ENCODE peak calls at places on chromosome 2, in ten cellular contexts. U is posterior vena cava; M is mesendoderm; Q is right cardiac atrium; S is stimulated activated CD4-positive, alpha-beta T cell treated with anti-CD3 and anti-CD28 coated beads, Interleukin-15, amount 100 ng/mL, for 24 hours; B is renal cortical epithelial cell; H is GDM1; J is activated CD4-positive, CD25-positive, alpha-beta regulatory T cell; C is Caki2; E is C1 segment of cervical spinal cord. R is an unnamed sample.

GRCh38 chr2:176680916-176681315 is 411.7 kb downstream of the MTX2 start:
- DNase-seq in U (no peak), M (no peak), Q (no peak), S (no peak), B (peak; percentile 13), H (no peak), J (no peak), C (no peak), E (no peak), R (no peak)

GRCh38 chr2:27085670-27086089 is 892 bp upstream of the KHK start:
- DNase-seq in U (peak; percentile 94), M (peak; percentile 64), Q (peak; percentile 93), S (peak; percentile 58), B (peak; percentile 33), H (no peak), J (no peak), C (peak; percentile 77), E (peak; percentile 81), R (no peak)

GRCh38 chr2:37625781-37626548 is 45.5 kb downstream of the CDC42EP3 start:
- DNase-seq in U (no peak), M (no peak), Q (no peak), S (peak; percentile 65), B (no peak), H (peak; percentile 53), J (no peak), C (no peak), E (no peak), R (no peak)

GRCh38 chr2:113103958-113104627 is 23.3 kb upstream of the IL1RN start:
- DNase-seq in U (no peak), M (no peak), Q (no peak), S (peak; percentile 52), B (no peak), H (no peak), J (no peak), C (no peak), E (no peak), R (no peak)

GRCh38 chr2:227163445-227163997 is 484 bp downstream of the COL4A4 start:
- DNase-seq in U (no peak), M (peak; percentile 21), Q (peak; percentile 68), S (no peak), B (peak; percentile 35), H (no peak), J (no peak), C (no peak), E (no peak), R (no peak)

GRCh38 chr2:241575624-241576292 is 17.2 kb downstream of the BOK start:
- DNase-seq in U (peak; percentile 16), M (no peak), Q (no peak), S (no peak), B (no peak), H (no peak), J (no peak), C (no peak), E (no peak), R (no peak)

GRCh38 chr2:18200771-18201170 is 322.3 kb downstream of the KCNS3 start:
- DNase-seq in U (no peak), M (no peak), Q (no peak), S (no peak), B (no peak), H (no peak), J (no peak), C (no peak), E (no peak), R (no peak)

GRCh38 chr2:239767016-239767905 is 257.9 kb downstream of the NDUFA10 start:
- DNase-seq in U (peak; percentile 70), M (no peak), Q (no peak), S (no peak), B (no peak), H (no peak), J (no peak), C (no peak), E (no peak), R (no peak)

GRCh38 chr2:82781516-82781915 is 1677.6 kb downstream of the SUCLG1 start:
- DNase-seq in U (no peak), M (no peak), Q (no peak), S (no peak), B (peak; percentile 12), H (no peak), J (no peak), C (no peak), E (no peak), R (no peak)

GRCh38 chr2:80299672-80300071 is 4.9 kb downstream of the LRRTM1 start:
- DNase-seq in U (no peak), M (no peak), Q (no peak), S (no peak), B (no peak), H (no peak), J (no peak), C (no peak), E (no peak), R (no peak)

GRCh38 chr2:15798716-15799431 is 141.5 kb upstream of the MYCN start:
- DNase-seq in U (no peak), M (no peak), Q (no peak), S (no peak), B (no peak), H (no peak), J (no peak), C (no peak), E (no peak), R (no peak)

GRCh38 chr2:24228470-24228869 is 53.6 kb downstream of the FAM228A start:
- DNase-seq in U (no peak), M (peak; percentile 45), Q (no peak), S (no peak), B (peak; percentile 38), H (no peak), J (no peak), C (peak; percentile 12), E (no peak), R (peak; percentile 42)

GRCh38 chr2:16508061-16508851 is 157.4 kb downstream of the CYRIA start:
- DNase-seq in U (no peak), M (peak; percentile 68), Q (peak; percentile 72), S (peak; percentile 27), B (no peak), H (no peak), J (no peak), C (peak; percentile 39), E (peak; percentile 18), R (no peak)

GRCh38 chr2:170092475-170092874 is 85.5 kb upstream of the MYO3B start:
- DNase-seq in U (no peak), M (no peak), Q (no peak), S (no peak), B (no peak), H (no peak), J (no peak), C (no peak), E (no peak), R (no peak)

GRCh38 chr2:72945450-72946019 is 28.2 kb downstream of the EMX1 start:
- DNase-seq in U (no peak), M (no peak), Q (no peak), S (no peak), B (no peak), H (no peak), J (no peak), C (no peak), E (no peak), R (no peak)

GRCh38 chr2:233449071-233449901 is 95.0 kb downstream of the DGKD start:
- DNase-seq in U (peak; percentile 82), M (peak; percentile 78), Q (peak; percentile 78), S (no peak), B (peak; percentile 12), H (no peak), J (no peak), C (no peak), E (peak; percentile 35), R (peak; percentile 11)

GRCh38 chr2:223549215-223549614 is 52.9 kb downstream of the SCG2 start:
- DNase-seq in U (no peak), M (peak; percentile 24), Q (no peak), S (no peak), B (peak; percentile 85), H (no peak), J (no peak), C (peak; percentile 45), E (no peak), R (no peak)

GRCh38 chr2:189161894-189162293 is 17.7 kb downstream of the COL5A2 start:
- DNase-seq in U (no peak), M (no peak), Q (no peak), S (no peak), B (no peak), H (no peak), J (no peak), C (no peak), E (no peak), R (no peak)

GRCh38 chr2:86500325-86500724 is 59.2 kb downstream of the KDM3A start:
- DNase-seq in U (no peak), M (peak; percentile 14), Q (no peak), S (peak; percentile 4), B (no peak), H (no peak), J (no peak), C (no peak), E (no peak), R (no peak)

GRCh38 chr2:142997254-142997653 is 119.8 kb downstream of the KYNU start:
- DNase-seq in U (no peak), M (no peak), Q (no peak), S (no peak), B (no peak), H (no peak), J (no peak), C (no peak), E (no peak), R (no peak)

GRCh38 chr2:148957023-148957422 is 81.5 kb upstream of the LYPD6B start:
- DNase-seq in U (no peak), M (no peak), Q (no peak), S (no peak), B (peak; percentile 14), H (no peak), J (no peak), C (no peak), E (no peak), R (no peak)

GRCh38 chr2:71609441-71609840 is 156.1 kb downstream of the DYSF start:
- DNase-seq in U (peak; percentile 15), M (no peak), Q (no peak), S (no peak), B (no peak), H (no peak), J (no peak), C (no peak), E (no peak), R (no peak)

GRCh38 chr2:207397917-207398655 is 131.7 kb upstream of the CREB1 start:
- DNase-seq in U (no peak), M (no peak), Q (no peak), S (no peak), B (no peak), H (no peak), J (no peak), C (no peak), E (no peak), R (no peak)

GRCh38 chr2:35822716-35823115 is 532.9 kb upstream of the CRIM1 start:
- DNase-seq in U (no peak), M (peak; percentile 58), Q (no peak), S (no peak), B (no peak), H (no peak), J (no peak), C (no peak), E (no peak), R (no peak)

GRCh38 chr2:136284226-136285119 is 166.5 kb upstream of the CXCR4 start:
- DNase-seq in U (no peak), M (no peak), Q (no peak), S (no peak), B (no peak), H (no peak), J (no peak), C (no peak), E (no peak), R (no peak)

GRCh38 chr2:1898461-1899395 is 154.4 kb upstream of the PXDN start:
- DNase-seq in U (no peak), M (no peak), Q (no peak), S (no peak), B (no peak), H (no peak), J (no peak), C (no peak), E (no peak), R (no peak)

GRCh38 chr2:41736105-41736567 is 311.7 kb upstream of the PKDCC start:
- DNase-seq in U (no peak), M (no peak), Q (no peak), S (no peak), B (no peak), H (peak; percentile 21), J (no peak), C (no peak), E (no peak), R (no peak)

GRCh38 chr2:226796840-226797288 is 2.8 kb downstream of the IRS1 start:
- DNase-seq in U (no peak), M (peak; percentile 33), Q (peak; percentile 83), S (no peak), B (no peak), H (no peak), J (no peak), C (no peak), E (no peak), R (peak; percentile 27)

R was measured in NAMALWA.